ENCODE peak calls at places on chromosome 13, in six cellular contexts. One of them, this sample, is unnamed.

GRCh38 chr13:111967572-111968201 is 99.3 kb upstream of the SOX1 start:
- DNase-seq in HCT116: no peak
- DNase-seq in GM12878: no peak
- DNase-seq in A549: no peak
- DNase-seq in GM23338: no peak
- DNase-seq in SK-N-SH: no peak
- DNase-seq in this sample: no peak

GRCh38 chr13:26589754-26590153 is 32.3 kb downstream of the WASF3 start:
- DNase-seq in SK-N-SH: no peak
- DNase-seq in A549: no peak
- DNase-seq in GM12878: no peak
- DNase-seq in GM23338: no peak
- DNase-seq in HCT116: no peak
- DNase-seq in this sample: no peak

GRCh38 chr13:104571161-104571889 is 1505.1 kb upstream of the SLC10A2 start:
- DNase-seq in A549: peak
- DNase-seq in GM23338: peak
- DNase-seq in GM12878: no peak
- DNase-seq in HCT116: peak
- DNase-seq in SK-N-SH: peak
- DNase-seq in this sample: peak

GRCh38 chr13:73708393-73708985 is 425.7 kb downstream of the KLF12 start:
- DNase-seq in SK-N-SH: peak
- DNase-seq in A549: peak
- DNase-seq in HCT116: peak
- DNase-seq in GM23338: peak
- DNase-seq in GM12878: no peak
- DNase-seq in this sample: peak

GRCh38 chr13:26713341-26713740 is 47.2 kb downstream of the GPR12 start:
- DNase-seq in A549: no peak
- DNase-seq in SK-N-SH: no peak
- DNase-seq in HCT116: no peak
- DNase-seq in GM12878: no peak
- DNase-seq in GM23338: no peak
- DNase-seq in this sample: no peak

GRCh38 chr13:106291006-106291405 is 244.5 kb downstream of the EFNB2 start:
- DNase-seq in HCT116: no peak
- DNase-seq in SK-N-SH: no peak
- DNase-seq in A549: no peak
- DNase-seq in GM23338: no peak
- DNase-seq in GM12878: no peak
- DNase-seq in this sample: no peak

GRCh38 chr13:67769987-67770341 is 539.8 kb upstream of the PCDH9 start:
- DNase-seq in GM12878: no peak
- DNase-seq in HCT116: no peak
- DNase-seq in GM23338: no peak
- DNase-seq in A549: no peak
- DNase-seq in SK-N-SH: no peak
- DNase-seq in this sample: no peak

GRCh38 chr13:109131698-109132257 is 502.4 kb downstream of the MYO16 start:
- DNase-seq in A549: no peak
- DNase-seq in HCT116: no peak
- DNase-seq in GM23338: peak
- DNase-seq in SK-N-SH: no peak
- DNase-seq in GM12878: peak
- DNase-seq in this sample: peak

GRCh38 chr13:36919833-36920611 is at the start of gene SMAD9:
- DNase-seq in GM12878: no peak
- DNase-seq in HCT116: peak
- DNase-seq in SK-N-SH: peak
- DNase-seq in A549: peak
- DNase-seq in GM23338: peak
- DNase-seq in this sample: peak

GRCh38 chr13:29523199-29523931 is 72.1 kb downstream of the SLC7A1 start:
- DNase-seq in HCT116: no peak
- DNase-seq in A549: no peak
- DNase-seq in SK-N-SH: no peak
- DNase-seq in GM12878: no peak
- DNase-seq in GM23338: no peak
- DNase-seq in this sample: no peak

GRCh38 chr13:112744306-112745021 is 54.6 kb downstream of the ATP11A start:
- DNase-seq in A549: no peak
- DNase-seq in HCT116: no peak
- DNase-seq in GM23338: no peak
- DNase-seq in SK-N-SH: no peak
- DNase-seq in GM12878: no peak
- DNase-seq in this sample: no peak

GRCh38 chr13:44021422-44021821 is 141.7 kb downstream of the LACC1 start:
- DNase-seq in GM23338: no peak
- DNase-seq in HCT116: no peak
- DNase-seq in GM12878: no peak
- DNase-seq in SK-N-SH: no peak
- DNase-seq in A549: no peak
- DNase-seq in this sample: no peak

GRCh38 chr13:45410466-45410865 is 7.7 kb downstream of the SLC25A30 start:
- DNase-seq in GM12878: no peak
- DNase-seq in GM23338: no peak
- DNase-seq in HCT116: no peak
- DNase-seq in SK-N-SH: no peak
- DNase-seq in A549: no peak
- DNase-seq in this sample: no peak

GRCh38 chr13:102680133-102680717 is 14.6 kb downstream of the METTL21C start:
- DNase-seq in SK-N-SH: no peak
- DNase-seq in A549: no peak
- DNase-seq in GM12878: no peak
- DNase-seq in HCT116: no peak
- DNase-seq in GM23338: no peak
- DNase-seq in this sample: no peak

GRCh38 chr13:52195052-52195837 is 35.8 kb upstream of the NEK3 start:
- DNase-seq in GM23338: peak
- DNase-seq in HCT116: no peak
- DNase-seq in A549: no peak
- DNase-seq in SK-N-SH: peak
- DNase-seq in GM12878: no peak
- DNase-seq in this sample: peak

GRCh38 chr13:45950343-45950995 is 98.9 kb upstream of the SIAH3 start:
- DNase-seq in A549: no peak
- DNase-seq in HCT116: no peak
- DNase-seq in SK-N-SH: no peak
- DNase-seq in GM23338: no peak
- DNase-seq in GM12878: no peak
- DNase-seq in this sample: peak

GRCh38 chr13:108572782-108573211 is 56.6 kb upstream of the MYO16 start:
- DNase-seq in HCT116: no peak
- DNase-seq in A549: no peak
- DNase-seq in GM12878: no peak
- DNase-seq in GM23338: no peak
- DNase-seq in SK-N-SH: no peak
- DNase-seq in this sample: no peak

GRCh38 chr13:113210834-113211233 is 1.4 kb downstream of the CUL4A start:
- DNase-seq in GM12878: no peak
- DNase-seq in SK-N-SH: no peak
- DNase-seq in A549: no peak
- DNase-seq in HCT116: no peak
- DNase-seq in GM23338: no peak
- DNase-seq in this sample: no peak

GRCh38 chr13:103039183-103039582 is 27.0 kb downstream of the SLC10A2 start:
- DNase-seq in GM23338: peak
- DNase-seq in SK-N-SH: no peak
- DNase-seq in HCT116: no peak
- DNase-seq in A549: no peak
- DNase-seq in GM12878: no peak
- DNase-seq in this sample: no peak

GRCh38 chr13:72920097-72920496 is 138.2 kb downstream of the PIBF1 start:
- DNase-seq in GM23338: no peak
- DNase-seq in SK-N-SH: no peak
- DNase-seq in HCT116: no peak
- DNase-seq in GM12878: no peak
- DNase-seq in A549: no peak
- DNase-seq in this sample: no peak

GRCh38 chr13:29925457-29925856 is 75.0 kb upstream of the UBL3 start:
- DNase-seq in SK-N-SH: peak
- DNase-seq in GM12878: no peak
- DNase-seq in HCT116: no peak
- DNase-seq in GM23338: no peak
- DNase-seq in A549: peak
- DNase-seq in this sample: peak

GRCh38 chr13:38866649-38867048 is 124.0 kb downstream of the STOML3 start:
- DNase-seq in HCT116: no peak
- DNase-seq in GM23338: no peak
- DNase-seq in SK-N-SH: no peak
- DNase-seq in GM12878: no peak
- DNase-seq in A549: peak
- DNase-seq in this sample: no peak

GRCh38 chr13:41546372-41547252 is 89.3 kb downstream of the RGCC start:
- DNase-seq in GM23338: no peak
- DNase-seq in SK-N-SH: no peak
- DNase-seq in A549: no peak
- DNase-seq in GM12878: no peak
- DNase-seq in HCT116: no peak
- DNase-seq in this sample: no peak

GRCh38 chr13:109703250-109703649 is 83.1 kb downstream of the IRS2 start:
- DNase-seq in GM12878: no peak
- DNase-seq in HCT116: no peak
- DNase-seq in GM23338: no peak
- DNase-seq in SK-N-SH: no peak
- DNase-seq in A549: no peak
- DNase-seq in this sample: no peak

GRCh38 chr13:38685974-38686571 is 804 bp upstream of the FREM2 start:
- DNase-seq in SK-N-SH: peak
- DNase-seq in HCT116: no peak
- DNase-seq in GM12878: no peak
- DNase-seq in GM23338: peak
- DNase-seq in A549: peak
- DNase-seq in this sample: no peak

GRCh38 chr13:60327551-60327950 is 69.5 kb upstream of the TDRD3 start:
- DNase-seq in GM12878: no peak
- DNase-seq in HCT116: no peak
- DNase-seq in SK-N-SH: no peak
- DNase-seq in A549: no peak
- DNase-seq in GM23338: no peak
- DNase-seq in this sample: no peak

GRCh38 chr13:98390086-98390697 is 186.7 kb downstream of the STK24 start:
- DNase-seq in A549: no peak
- DNase-seq in GM23338: no peak
- DNase-seq in GM12878: no peak
- DNase-seq in SK-N-SH: no peak
- DNase-seq in HCT116: no peak
- DNase-seq in this sample: no peak

GRCh38 chr13:98386632-98387031 is 190.3 kb downstream of the STK24 start:
- DNase-seq in GM12878: no peak
- DNase-seq in A549: no peak
- DNase-seq in HCT116: no peak
- DNase-seq in SK-N-SH: peak
- DNase-seq in GM23338: no peak
- DNase-seq in this sample: no peak

GRCh38 chr13:98385591-98385990 is 191.3 kb downstream of the STK24 start:
- DNase-seq in GM23338: no peak
- DNase-seq in HCT116: no peak
- DNase-seq in SK-N-SH: no peak
- DNase-seq in GM12878: no peak
- DNase-seq in A549: no peak
- DNase-seq in this sample: no peak

GRCh38 chr13:98389319-98389718 is 187.6 kb downstream of the STK24 start:
- DNase-seq in GM12878: no peak
- DNase-seq in HCT116: no peak
- DNase-seq in GM23338: no peak
- DNase-seq in SK-N-SH: no peak
- DNase-seq in A549: no peak
- DNase-seq in this sample: no peak

DNA sequence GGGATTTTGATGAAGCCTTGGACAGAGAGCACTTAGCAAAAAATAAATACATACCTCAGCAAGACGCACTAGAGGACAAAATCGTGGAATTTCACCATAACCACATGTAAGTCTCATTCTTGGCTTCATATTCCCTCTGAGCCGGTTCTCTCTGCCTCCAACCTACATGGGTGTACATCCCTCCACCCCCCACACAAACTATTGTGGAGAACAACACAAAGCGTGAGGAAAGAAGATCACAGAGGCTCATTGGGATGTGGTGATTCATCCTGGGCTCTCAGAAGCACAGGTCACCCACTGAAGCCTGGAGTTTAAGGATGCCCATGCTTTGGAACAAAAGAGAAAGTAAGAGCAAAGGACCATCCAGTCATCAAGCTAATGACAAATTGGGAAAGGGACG is 192.2 kb downstream of the STK24 start:
- DNase-seq in GM23338: no peak
- DNase-seq in HCT116: no peak
- DNase-seq in SK-N-SH: no peak
- DNase-seq in GM12878: no peak
- DNase-seq in A549: no peak
- DNase-seq in this sample: no peak
- TF ChIP-seq REST in GM23338: no peak
- TF ChIP-seq REST in HCT116: no peak
- TF ChIP-seq REST in SK-N-SH: no peak
- TF ChIP-seq REST in GM12878: no peak
- TF ChIP-seq REST in A549: no peak
- TF ChIP-seq REST in this sample: no peak

GRCh38 chr13:71290963-71291937 is 575.8 kb downstream of the DACH1 start:
- DNase-seq in SK-N-SH: no peak
- DNase-seq in A549: peak
- DNase-seq in GM23338: no peak
- DNase-seq in GM12878: peak
- DNase-seq in HCT116: no peak
- DNase-seq in this sample: peak
- TF ChIP-seq REST in SK-N-SH: no peak
- TF ChIP-seq REST in A549: no peak
- TF ChIP-seq REST in GM23338: no peak
- TF ChIP-seq REST in GM12878: no peak
- TF ChIP-seq REST in HCT116: no peak
- TF ChIP-seq REST in this sample: no peak

GRCh38 chr13:78659450-78660110 is 625 bp upstream of the OBI1 start:
- DNase-seq in HCT116: no peak
- DNase-seq in GM12878: no peak
- DNase-seq in GM23338: no peak
- DNase-seq in A549: no peak
- DNase-seq in SK-N-SH: peak
- DNase-seq in this sample: no peak
- TF ChIP-seq REST in HCT116: no peak
- TF ChIP-seq REST in GM12878: no peak
- TF ChIP-seq REST in GM23338: no peak
- TF ChIP-seq REST in A549: no peak
- TF ChIP-seq REST in SK-N-SH: no peak
- TF ChIP-seq REST in this sample: no peak

DNA sequence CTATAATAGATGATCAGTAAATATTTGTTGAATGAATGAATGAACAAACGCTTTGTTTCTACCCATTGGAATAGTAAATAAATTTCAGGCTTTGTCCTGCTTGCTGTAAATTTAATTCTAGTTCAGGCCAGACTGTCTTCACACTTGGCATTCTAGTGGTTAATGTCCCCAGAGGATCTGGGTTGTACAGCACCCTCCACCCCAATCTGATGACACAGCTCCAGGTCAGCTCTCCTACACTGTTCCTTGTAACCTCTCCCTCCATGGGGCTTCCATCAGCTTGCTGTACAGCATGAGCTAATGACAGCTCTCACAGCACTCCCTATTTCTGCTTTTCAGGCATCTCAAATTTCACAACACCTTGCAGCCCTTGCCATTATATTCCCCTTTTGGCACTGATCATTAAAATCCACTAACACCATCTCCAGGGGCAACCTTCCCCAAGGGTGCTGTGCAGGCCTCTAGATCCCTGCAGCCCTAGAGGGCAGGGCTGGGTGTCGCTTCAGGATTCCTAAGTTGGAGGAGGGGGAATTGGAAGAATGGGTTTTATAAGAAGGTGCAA is 12.7 kb upstream of the KL start:
- DNase-seq in A549: no peak
- DNase-seq in SK-N-SH: no peak
- DNase-seq in GM23338: no peak
- DNase-seq in HCT116: no peak
- DNase-seq in GM12878: no peak
- DNase-seq in this sample: no peak
- TF ChIP-seq REST in A549: no peak
- TF ChIP-seq REST in SK-N-SH: no peak
- TF ChIP-seq REST in GM23338: no peak
- TF ChIP-seq REST in HCT116: no peak
- TF ChIP-seq REST in GM12878: no peak
- TF ChIP-seq REST in this sample: no peak